ENCODE peak calls at places on chromosome 15, in nine cellular contexts. P, S, Y, R, A, M, N, V and G are unnamed samples.

GRCh38 chr15:79322945-79323344 is 12.0 kb downstream of the TMED3 start:
- DNase-seq in V (no peak), N (no peak), M (no peak), Y (no peak), R (no peak), S (no peak), P (no peak), A (no peak), G (no peak)

GRCh38 chr15:36950371-36950770 is 150.0 kb downstream of the MEIS2 start:
- DNase-seq in R (no peak), P (no peak), S (no peak), A (no peak), V (no peak), M (no peak), Y (no peak), N (no peak), G (no peak)

GRCh38 chr15:78570710-78571109 is 5.4 kb downstream of the CHRNA5 start:
- DNase-seq in M (no peak), N (no peak), V (peak; percentile 35), R (no peak), Y (no peak), S (no peak), A (no peak), P (no peak), G (no peak)

GRCh38 chr15:33963831-33964664 is 4.2 kb upstream of the CHRM5 start:
- DNase-seq in Y (peak; percentile 50), N (peak; percentile 12), P (peak; percentile 60), V (peak; percentile 75), R (peak; percentile 41), M (peak; percentile 47), S (peak; percentile 68), A (peak; percentile 35), G (peak; percentile 45)

GRCh38 chr15:72195101-72195511 is 2.5 kb downstream of the GRAMD2A start:
- DNase-seq in S (peak; percentile 43), N (no peak), V (no peak), P (no peak), R (no peak), Y (no peak), A (no peak), M (no peak), G (no peak)

GRCh38 chr15:96064351-96064756 is 266.1 kb upstream of the NR2F2 start:
- DNase-seq in Y (no peak), M (no peak), V (peak; percentile 19), A (peak; percentile 54), S (no peak), N (no peak), R (no peak), P (no peak), G (no peak)

GRCh38 chr15:40688932-40689799 is 5.8 kb upstream of the RAD51 start:
- DNase-seq in N (no peak), S (no peak), Y (no peak), M (no peak), R (no peak), V (no peak), A (no peak), P (no peak), G (no peak)

GRCh38 chr15:25545017-25545416 is 106.2 kb upstream of the UBE3A start:
- DNase-seq in N (no peak), M (no peak), P (peak; percentile 80), V (no peak), A (no peak), R (no peak), Y (no peak), S (peak; percentile 77), G (no peak)

DNA sequence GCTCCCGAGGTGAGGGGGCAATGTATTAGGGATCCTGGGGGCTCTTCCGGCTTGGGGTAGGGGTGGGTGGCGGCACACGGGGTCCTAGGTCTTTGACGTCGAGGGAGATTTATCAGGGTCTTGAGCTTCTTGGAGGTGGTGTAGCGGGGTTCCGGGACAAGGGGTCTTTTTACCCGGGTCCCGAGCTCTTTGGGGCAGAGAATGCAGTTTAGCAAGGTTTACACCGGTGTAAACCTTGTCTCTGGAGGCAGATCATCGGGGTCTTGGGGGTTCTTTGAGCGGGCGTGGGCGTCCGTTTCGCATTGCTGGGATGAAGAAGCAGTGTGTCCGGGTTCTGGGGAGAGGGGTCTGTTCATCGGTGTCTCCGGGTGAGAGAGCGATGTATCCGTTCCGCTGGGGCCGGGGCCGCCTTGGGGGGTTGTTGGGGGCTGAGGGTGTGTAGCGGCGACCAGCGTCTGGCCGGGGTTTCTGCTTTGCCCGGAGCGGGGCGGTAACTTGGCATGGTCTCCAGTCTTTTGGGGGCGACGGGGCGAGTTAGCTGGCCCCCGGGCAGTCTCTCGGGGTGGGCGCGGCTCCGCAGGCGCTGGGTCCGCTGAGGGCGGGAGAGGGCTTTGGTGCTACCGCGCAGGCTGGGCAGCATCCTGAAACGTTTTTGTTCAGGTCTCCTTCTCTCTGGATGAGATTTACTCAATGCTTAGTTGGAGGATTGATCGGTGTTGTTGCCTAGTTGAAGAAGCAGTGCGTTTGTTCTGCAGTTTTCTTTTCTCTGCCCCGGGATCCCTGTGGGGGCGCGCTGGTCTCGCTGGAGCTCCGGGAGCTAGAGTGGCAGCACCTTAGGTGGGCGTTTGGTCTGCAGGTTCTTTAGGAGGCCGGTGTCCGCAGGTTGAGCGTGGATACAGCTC is 792 bp downstream of the GLCE start:
- DNase-seq in N (peak; percentile 16), P (peak; percentile 56), V (peak; percentile 62), S (peak; percentile 13), Y (peak; percentile 65), M (peak; percentile 66), A (peak; percentile 65), R (peak; percentile 18), G (peak; percentile 45)
- TF ChIP-seq EZH2phosphoT487 in N (no peak), P (no peak), V (no peak), S (no peak), Y (no peak), M (no peak), A (no peak), R (no peak), G (no peak)

GRCh38 chr15:63488432-63488910 is 15.9 kb upstream of the USP3 start:
- DNase-seq in M (no peak), S (no peak), R (no peak), V (no peak), N (no peak), A (no peak), Y (no peak), P (no peak), G (no peak)

GRCh38 chr15:63491116-63491817 is 13.1 kb upstream of the USP3 start:
- DNase-seq in V (no peak), S (no peak), R (no peak), N (no peak), A (no peak), M (no peak), P (peak; percentile 52), Y (no peak), G (peak; percentile 52)

GRCh38 chr15:63491979-63492378 is 12.4 kb upstream of the USP3 start:
- DNase-seq in N (no peak), M (no peak), R (no peak), S (no peak), A (peak; percentile 40), Y (no peak), P (peak; percentile 31), V (no peak), G (no peak)

GRCh38 chr15:63489352-63489751 is 15.0 kb upstream of the USP3 start:
- DNase-seq in V (no peak), A (no peak), P (no peak), M (no peak), N (no peak), R (no peak), S (no peak), Y (no peak), G (no peak)

DNA sequence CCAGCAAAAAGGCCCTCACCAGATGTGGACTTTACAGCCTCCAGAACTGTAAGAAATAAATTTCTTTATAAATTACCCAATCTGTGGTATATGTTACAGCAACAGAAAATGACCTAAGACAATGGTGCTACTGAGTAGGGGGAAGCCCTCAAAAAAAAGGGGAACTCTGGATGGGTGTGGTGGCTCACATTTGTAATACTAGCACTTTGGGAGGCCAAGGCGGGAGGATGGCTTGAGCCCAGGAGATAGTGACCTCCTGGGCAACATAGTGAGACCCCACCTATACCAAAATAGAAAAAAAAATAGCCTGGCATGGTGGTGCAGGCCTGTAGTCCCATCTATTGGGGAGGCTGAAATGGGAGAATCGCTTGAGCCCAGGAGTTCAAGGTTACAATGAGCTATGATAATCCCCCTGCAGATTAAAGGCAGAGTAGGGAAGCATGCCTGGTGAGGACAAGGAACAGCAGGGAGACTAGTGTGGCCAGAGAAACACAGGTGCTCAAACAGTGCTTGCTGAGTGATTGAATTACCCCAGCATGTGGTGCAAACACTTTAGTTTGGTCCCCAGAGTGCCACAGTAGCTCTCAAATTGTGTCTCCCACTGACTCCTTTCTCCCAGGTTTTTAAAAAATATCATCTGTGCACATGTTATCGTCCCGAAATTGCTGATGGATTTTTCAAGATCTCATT is 13.9 kb upstream of the USP3 start:
- DNase-seq in P (no peak), V (no peak), N (no peak), Y (no peak), R (no peak), A (no peak), S (no peak), M (no peak), G (no peak)
- TF ChIP-seq EZH2phosphoT487 in P (no peak), V (no peak), N (no peak), Y (no peak), R (no peak), A (no peak), S (no peak), M (no peak), G (no peak)

DNA sequence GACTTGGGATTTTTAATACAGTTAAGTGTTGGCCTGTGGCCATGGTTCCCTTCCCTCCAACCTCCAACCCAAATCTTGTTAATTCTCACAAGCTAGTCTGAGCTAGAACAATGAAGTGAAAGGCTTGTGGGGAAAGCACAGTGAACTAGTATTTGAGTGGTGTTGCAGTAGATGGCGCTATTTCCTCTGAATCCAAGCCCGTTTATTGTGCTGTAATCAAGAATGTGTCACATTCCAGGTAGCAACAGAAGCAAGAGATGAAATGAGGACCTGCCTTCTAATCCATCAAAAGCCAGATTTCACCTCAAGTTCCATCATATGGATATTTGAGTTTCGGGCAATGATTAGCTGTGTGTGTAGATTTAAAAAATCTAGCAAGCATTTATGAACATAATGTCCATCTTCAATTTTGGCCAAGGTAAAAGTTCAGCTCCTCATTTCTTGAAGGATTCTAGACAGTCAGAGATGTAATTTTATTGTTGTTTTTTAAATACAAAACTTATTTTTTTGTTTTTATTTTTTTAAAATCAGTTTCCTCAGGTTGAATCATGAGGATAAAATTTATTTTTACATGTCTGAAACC is 160.7 kb downstream of the SQOR start:
- DNase-seq in M (peak; percentile 35), P (peak; percentile 38), S (peak; percentile 74), N (peak; percentile 47), A (peak; percentile 81), Y (peak; percentile 88), R (peak; percentile 64), V (peak; percentile 93), G (peak; percentile 65)
- TF ChIP-seq EZH2phosphoT487 in M (no peak), P (no peak), S (no peak), N (no peak), A (no peak), Y (no peak), R (no peak), V (no peak), G (no peak)

GRCh38 chr15:98807262-98807661 is 158.9 kb downstream of the IGF1R start:
- DNase-seq in S (no peak), M (no peak), Y (no peak), R (no peak), P (peak; percentile 75), V (no peak), A (no peak), N (no peak), G (no peak)

GRCh38 chr15:98803228-98804056 is 155.1 kb downstream of the IGF1R start:
- DNase-seq in N (no peak), R (no peak), M (no peak), S (peak; percentile 78), Y (no peak), A (no peak), V (no peak), P (peak; percentile 73), G (no peak)

GRCh38 chr15:98804057-98804380 is 155.7 kb downstream of the IGF1R start:
- DNase-seq in R (no peak), M (no peak), S (peak; percentile 14), V (no peak), A (no peak), P (peak; percentile 41), N (no peak), Y (no peak), G (no peak)

GRCh38 chr15:98806275-98806895 is 158.0 kb downstream of the IGF1R start:
- DNase-seq in V (no peak), Y (no peak), A (no peak), P (no peak), N (no peak), R (no peak), M (no peak), S (no peak), G (no peak)

DNA sequence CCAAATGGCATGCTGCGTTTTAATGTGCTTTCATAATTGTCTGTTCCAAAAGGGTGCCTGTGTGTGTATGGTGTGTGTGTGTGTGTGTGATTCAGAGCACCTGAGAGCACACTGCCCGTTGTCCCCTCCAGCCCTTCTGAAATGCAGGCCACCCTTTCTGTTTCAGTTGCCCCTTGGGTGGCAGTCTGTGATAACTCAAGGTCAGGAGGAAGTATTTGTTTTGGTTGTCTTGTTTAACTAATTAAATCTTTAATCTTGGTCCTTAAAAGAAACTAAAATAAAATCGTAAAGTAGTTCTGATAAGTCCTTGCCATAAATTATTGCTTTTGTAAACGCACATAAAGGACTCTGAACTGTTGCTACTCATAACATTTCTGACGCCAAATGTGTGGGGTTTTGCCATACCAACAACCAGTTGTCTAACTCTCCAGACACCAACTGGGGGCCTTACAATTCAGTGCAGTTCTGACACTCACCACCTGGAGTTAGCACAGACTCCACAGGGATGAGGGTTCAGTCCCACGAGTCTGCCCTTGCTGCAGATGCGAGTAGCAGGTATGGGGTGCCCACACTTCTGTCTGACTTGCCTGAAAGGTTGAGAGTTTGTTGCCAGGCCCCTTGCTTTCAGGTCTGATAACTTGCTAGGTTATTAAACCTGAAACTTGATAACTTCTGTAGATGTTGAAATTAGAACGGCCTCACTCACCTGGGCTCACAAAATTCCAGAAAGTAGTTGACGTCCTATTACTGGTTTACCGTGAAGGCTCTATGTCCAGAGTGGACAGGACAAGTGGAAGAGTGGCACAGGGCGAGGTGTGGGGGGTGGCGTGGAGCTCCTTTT is 157.3 kb downstream of the IGF1R start:
- DNase-seq in N (no peak), S (peak; percentile 9), P (peak; percentile 14), Y (no peak), M (peak; percentile 27), V (peak; percentile 73), R (no peak), A (peak; percentile 57), G (no peak)
- TF ChIP-seq EZH2phosphoT487 in N (no peak), S (no peak), P (no peak), Y (no peak), M (no peak), V (no peak), R (no peak), A (no peak), G (no peak)